ENCODE peak calls at places on chromosomes 13 and 19, in ten cellular contexts. R is body of pancreas, K is thyroid gland, S is upper lobe of right lung, F is stomach, U is lower lobe of right lung, V is colonic mucosa, G is fibroblast of lung, A is H9, N is ascending aorta. L is an unnamed sample. For H3K9me3 and H3K4me1, the result is how much of the 10 kb centered on the place peaks cover.

GRCh38 chr19:13959962-13960862 is 7.9 kb downstream of the DCAF15 start:
- DNase-seq in R (no peak), K (no peak), S (no peak), F (no peak), U (no peak), V (no peak), G (no peak), A (peak), N (no peak), L (no peak)

GRCh38 chr13:70249332-70250064 is 141.2 kb upstream of the KLHL1 start:
- DNase-seq in R (no peak), K (no peak), S (no peak), F (no peak), U (no peak), V (no peak), G (peak), A (peak), N (no peak), L (peak)

GRCh38 chr13:61316647-61317046 is 99.0 kb downstream of the PCDH20 start:
- DNase-seq in R (no peak), K (no peak), S (no peak), F (no peak), U (no peak), V (no peak), G (no peak), A (peak), N (no peak), L (no peak)

GRCh38 chr19:4267901-4268815 is 10.9 kb upstream of the SHD start:
- DNase-seq in R (peak), K (no peak), S (no peak), F (peak), U (no peak), V (peak), G (no peak), A (no peak), N (no peak), L (no peak)

GRCh38 chr13:114081761-114082681 is 50.4 kb downstream of the RASA3 start:
- DNase-seq in R (peak), K (no peak), S (peak), F (peak), U (no peak), V (no peak), G (no peak), A (no peak), N (peak), L (no peak)

GRCh38 chr19:28977826-28978225 is 235.1 kb downstream of the UQCRFS1 start:
- DNase-seq in R (no peak), K (no peak), S (no peak), F (no peak), U (no peak), V (no peak), G (no peak), A (no peak), N (no peak), L (no peak)

GRCh38 chr13:20721454-20722357 is 18.2 kb downstream of the IL17D start:
- DNase-seq in R (peak), K (peak), S (peak), F (peak), U (no peak), V (peak), G (peak), A (peak), N (no peak), L (peak)

GRCh38 chr13:52344108-52344507 is 61.9 kb downstream of the THSD1 start:
- DNase-seq in R (no peak), K (no peak), S (no peak), F (no peak), U (no peak), V (no peak), G (no peak), A (no peak), N (no peak), L (no peak)

GRCh38 chr19:14059652-14060155 is 2.2 kb downstream of the PALM3 start:
- DNase-seq in R (no peak), K (no peak), S (no peak), F (no peak), U (no peak), V (no peak), G (no peak), A (no peak), N (no peak), L (no peak)

GRCh38 chr19:48152552-48152951 is 17.6 kb downstream of the LIG1 start:
- DNase-seq in R (peak), K (peak), S (no peak), F (peak), U (no peak), V (peak), G (peak), A (peak), N (peak), L (peak)

GRCh38 chr13:111945086-111945485 is 121.9 kb upstream of the SOX1 start:
- DNase-seq in R (no peak), K (no peak), S (peak), F (peak), U (no peak), V (no peak), G (no peak), A (no peak), N (no peak), L (no peak)

GRCh38 chr13:60369242-60369641 is 27.8 kb upstream of the TDRD3 start:
- DNase-seq in R (no peak), K (no peak), S (no peak), F (no peak), U (no peak), V (no peak), G (no peak), A (no peak), N (no peak), L (no peak)

GRCh38 chr19:6357995-6358394 is 3.3 kb upstream of the CLPP start:
- DNase-seq in R (no peak), K (no peak), S (no peak), F (no peak), U (no peak), V (no peak), G (no peak), A (no peak), N (no peak), L (no peak)

GRCh38 chr13:45954861-45955595 is 97.5 kb downstream of the ZC3H13 start:
- DNase-seq in R (no peak), K (no peak), S (no peak), F (no peak), U (no peak), V (no peak), G (no peak), A (no peak), N (no peak), L (no peak)

GRCh38 chr19:17605117-17605516 is 49.7 kb downstream of the COLGALT1 start:
- DNase-seq in R (no peak), K (no peak), S (no peak), F (no peak), U (no peak), V (no peak), G (no peak), A (no peak), N (no peak), L (no peak)

GRCh38 chr13:52994865-52995264 is 33.7 kb upstream of the OLFM4 start:
- DNase-seq in R (no peak), K (no peak), S (no peak), F (no peak), U (no peak), V (no peak), G (no peak), A (no peak), N (no peak), L (no peak)

GRCh38 chr13:37448072-37448471 is 150.5 kb downstream of the POSTN start:
- DNase-seq in R (no peak), K (no peak), S (no peak), F (no peak), U (no peak), V (no peak), G (no peak), A (no peak), N (no peak), L (no peak)

GRCh38 chr13:80251403-80251802 is 89.5 kb downstream of the SPRY2 start:
- DNase-seq in R (no peak), K (peak), S (no peak), F (no peak), U (no peak), V (no peak), G (peak), A (no peak), N (no peak), L (no peak)

GRCh38 chr13:97367016-97367415 is 67.0 kb upstream of the RAP2A start:
- DNase-seq in R (no peak), K (no peak), S (no peak), F (no peak), U (no peak), V (no peak), G (peak), A (no peak), N (no peak), L (no peak)

GRCh38 chr19:35006342-35006998 is 6.3 kb downstream of the GRAMD1A start:
- DNase-seq in R (peak), K (no peak), S (no peak), F (peak), U (peak), V (peak), G (peak), A (no peak), N (no peak), L (peak)

GRCh38 chr19:55066107-55066709 is 3.3 kb upstream of the RDH13 start:
- DNase-seq in R (no peak), K (no peak), S (no peak), F (no peak), U (no peak), V (peak), G (no peak), A (no peak), N (no peak), L (no peak)

GRCh38 chr19:55549500-55550320 is 4.4 kb upstream of the SBK3 start:
- DNase-seq in R (no peak), K (peak), S (no peak), F (peak), U (no peak), V (peak), G (peak), A (peak), N (peak), L (peak)

DNA sequence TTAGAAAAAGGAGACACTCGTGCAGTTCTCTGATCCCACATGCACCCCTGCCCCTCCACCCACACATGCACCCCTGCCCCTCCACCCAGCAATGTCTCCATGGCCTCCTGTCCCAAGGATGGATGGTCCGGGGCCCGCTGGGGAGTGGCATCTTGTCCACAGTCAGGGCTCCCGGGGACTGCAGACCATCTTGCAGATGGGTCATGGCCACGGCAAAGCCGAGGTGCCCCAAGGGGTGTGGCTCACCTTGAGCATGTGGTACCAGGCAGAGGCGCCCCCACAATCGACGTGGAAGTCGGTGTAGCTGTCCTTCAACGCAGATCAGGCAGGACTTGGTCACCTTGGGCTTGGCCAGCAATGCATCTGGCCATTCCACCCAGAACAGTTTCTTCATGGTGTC is 216.7 kb downstream of the TUBA3C start:
- DNase-seq in R (no peak), K (no peak), S (peak), F (no peak), U (no peak), V (no peak), G (no peak), A (no peak), N (no peak), L (no peak)
- H3K9me3 ChIP-seq in R (under half), K (under half), S (under half), F (under half), U (under half), V (under half), G (under half), A (half or more), N (under half), L (under half)

GRCh38 chr13:50125306-50125555 is 110.0 kb downstream of the KCNRG start:
- DNase-seq in R (no peak), K (no peak), S (no peak), F (no peak), U (no peak), V (no peak), G (no peak), A (no peak), N (no peak), L (no peak)

GRCh38 chr13:50127017-50127725 is 111.9 kb downstream of the KCNRG start:
- DNase-seq in R (peak), K (peak), S (peak), F (peak), U (peak), V (peak), G (peak), A (peak), N (peak), L (no peak)

GRCh38 chr13:50124536-50125305 is 109.5 kb downstream of the KCNRG start:
- DNase-seq in R (peak), K (peak), S (no peak), F (peak), U (peak), V (peak), G (peak), A (peak), N (peak), L (no peak)

GRCh38 chr13:50126378-50127016 is 111.3 kb downstream of the KCNRG start:
- DNase-seq in R (no peak), K (no peak), S (no peak), F (no peak), U (no peak), V (peak), G (peak), A (peak), N (no peak), L (peak)

GRCh38 chr13:50125556-50126377 is 110.5 kb downstream of the KCNRG start:
- DNase-seq in R (peak), K (peak), S (peak), F (peak), U (peak), V (peak), G (peak), A (peak), N (peak), L (peak)
- TF ChIP-seq CTCF in R (peak), K (peak), S (no peak), F (no peak), U (no peak), V (no peak), G (no peak), A (no peak), N (no peak), L (no peak)

GRCh38 chr13:26499209-26499601 is 58.3 kb upstream of the WASF3 start:
- DNase-seq in R (no peak), K (peak), S (no peak), F (no peak), U (no peak), V (no peak), G (no peak), A (no peak), N (no peak), L (no peak)

GRCh38 chr13:26495749-26496148 is 61.7 kb upstream of the WASF3 start:
- DNase-seq in R (no peak), K (no peak), S (no peak), F (no peak), U (no peak), V (no peak), G (no peak), A (no peak), N (no peak), L (no peak)

GRCh38 chr13:26500618-26501320 is 56.7 kb upstream of the WASF3 start:
- DNase-seq in R (no peak), K (no peak), S (no peak), F (no peak), U (no peak), V (no peak), G (no peak), A (no peak), N (no peak), L (peak)

GRCh38 chr13:26497991-26498423 is 59.5 kb upstream of the WASF3 start:
- DNase-seq in R (no peak), K (no peak), S (no peak), F (no peak), U (no peak), V (no peak), G (peak), A (no peak), N (no peak), L (peak)

DNA sequence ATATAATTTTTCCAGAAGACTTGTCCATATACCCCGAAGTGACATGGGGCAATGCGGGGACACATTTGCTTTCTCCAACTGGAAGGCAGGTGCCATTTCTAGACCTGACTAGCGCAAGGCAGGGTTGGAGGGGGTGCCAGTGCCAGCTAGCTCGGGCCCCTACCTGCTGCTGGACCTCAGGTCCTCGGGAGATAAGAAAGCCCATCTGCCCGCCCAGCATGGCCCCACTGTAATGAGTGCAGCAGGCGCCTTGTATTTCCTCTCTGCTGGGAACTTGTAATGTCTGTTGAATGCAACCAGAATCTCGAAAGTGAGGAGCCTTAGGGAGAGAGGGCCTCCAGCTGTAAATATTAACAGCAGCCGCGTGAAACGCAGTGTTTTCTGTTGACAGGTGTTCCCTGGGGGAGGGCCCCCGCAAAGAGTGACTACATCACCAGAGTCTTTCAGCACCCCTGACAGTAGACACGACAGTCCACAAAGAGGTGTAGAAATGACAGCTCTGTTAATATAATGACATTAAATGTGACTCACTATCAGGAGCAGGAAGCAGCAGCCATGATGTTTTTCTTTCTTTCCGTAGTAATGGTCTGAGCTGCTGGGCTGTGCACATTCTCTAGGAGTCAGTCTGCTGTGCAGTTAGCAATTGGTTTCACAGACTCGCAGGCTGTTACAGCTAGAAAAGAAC is 58.8 kb upstream of the WASF3 start:
- DNase-seq in R (no peak), K (no peak), S (no peak), F (no peak), U (no peak), V (no peak), G (peak), A (no peak), N (no peak), L (peak)
- H3K4me1 ChIP-seq in R (under half), K (under half), S (under half), F (under half), U (under half), V (under half), G (under half), A (under half), N (under half), L (under half)

DNA sequence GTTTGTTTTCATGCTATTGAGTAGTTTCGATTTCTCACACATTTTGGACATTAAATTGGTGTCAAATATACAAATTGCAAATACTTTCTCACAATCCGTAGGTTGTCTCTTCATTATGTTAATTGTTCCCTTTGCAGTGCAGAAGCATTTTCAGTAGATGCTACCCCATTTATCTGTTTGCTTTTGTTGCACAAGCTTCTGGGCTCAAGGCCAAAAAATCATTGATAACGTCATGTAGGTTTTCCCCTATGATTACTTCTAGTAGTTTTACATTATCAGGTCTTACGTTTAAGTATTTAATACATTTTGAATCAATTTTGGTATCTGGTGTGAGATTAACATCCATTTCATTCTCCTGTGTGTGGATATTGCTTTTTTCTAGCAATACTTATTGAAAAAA is 14.0 kb upstream of the ZNF347 start:
- DNase-seq in R (no peak), K (no peak), S (no peak), F (no peak), U (no peak), V (no peak), G (peak), A (no peak), N (no peak), L (no peak)
- H3K9me3 ChIP-seq in R (under half), K (under half), S (under half), F (under half), U (under half), V (under half), G (under half), A (under half), N (under half), L (under half)

DNA sequence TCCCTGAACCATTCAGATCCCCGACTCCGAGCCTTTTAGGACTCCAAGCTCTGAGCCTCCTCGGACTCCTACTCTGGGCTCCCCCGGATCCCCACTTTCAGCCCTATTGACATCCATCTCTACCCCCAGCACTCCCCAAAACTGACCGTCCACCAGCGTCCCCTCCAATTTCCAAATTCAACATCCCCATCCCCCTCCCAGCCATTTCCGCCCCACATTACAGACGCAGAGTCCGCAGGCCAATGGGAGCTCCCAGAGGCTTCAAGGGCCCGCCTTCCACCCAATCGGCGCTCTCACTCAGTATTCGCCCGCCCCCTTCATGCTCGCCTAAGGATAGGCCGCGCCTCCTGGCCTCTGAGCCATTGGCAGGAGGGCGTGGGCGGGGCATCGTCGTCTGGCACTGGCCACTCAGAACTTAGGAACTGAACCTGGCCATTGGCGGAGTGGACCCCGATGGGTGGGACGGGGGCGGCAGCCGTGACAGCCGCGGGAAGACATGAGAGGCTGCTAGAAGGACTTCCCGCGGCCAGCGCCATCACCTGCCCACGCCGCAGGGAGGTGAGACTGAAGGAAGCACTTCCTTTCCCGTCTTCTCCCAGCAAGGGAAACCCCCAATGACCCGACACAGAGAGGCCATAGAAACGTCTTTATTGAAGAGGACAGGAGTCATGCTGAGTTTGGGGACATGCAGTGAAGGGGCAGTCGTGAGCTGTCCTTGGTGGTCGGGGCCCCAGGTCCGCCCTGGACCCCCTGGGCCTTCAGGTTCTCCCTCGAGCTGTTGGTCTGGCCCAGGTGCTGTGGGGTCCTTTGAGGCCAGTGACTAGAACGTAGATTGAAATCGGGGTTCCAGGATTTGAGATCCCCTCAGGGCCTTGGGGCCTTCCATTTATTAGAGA is at the start of gene ALKBH6:
- DNase-seq in R (peak), K (peak), S (peak), F (peak), U (peak), V (peak), G (peak), A (peak), N (peak), L (peak)
- TF ChIP-seq CTCF in R (no peak), K (no peak), S (no peak), F (no peak), U (no peak), V (no peak), G (no peak), A (no peak), N (no peak), L (no peak)

L was measured in endothelial cell of umbilical vein.